ENCODE peak calls at places on chromosomes 4 and X, in five cellular contexts. One of them, this sample, is unnamed.

GRCh38 chr4:37763831-37764230 is 62.7 kb upstream of the PGM2 start:
- DNase-seq in A549: no peak
- DNase-seq in GM12878: no peak
- DNase-seq in HepG2: no peak
- DNase-seq in H1: no peak
- DNase-seq in this sample: no peak

GRCh38 chr4:121072080-121072835 is at the start of gene NDNF:
- DNase-seq in A549: no peak
- DNase-seq in GM12878: no peak
- DNase-seq in HepG2: peak; percentile 1
- DNase-seq in H1: peak; percentile 68
- DNase-seq in this sample: no peak

GRCh38 chr4:152294331-152294730 is 241.6 kb downstream of the FBXW7 start:
- DNase-seq in A549: no peak
- DNase-seq in GM12878: no peak
- DNase-seq in HepG2: no peak
- DNase-seq in H1: no peak
- DNase-seq in this sample: no peak

GRCh38 chr4:43242611-43243010 is 350.1 kb downstream of the GRXCR1 start:
- DNase-seq in A549: no peak
- DNase-seq in GM12878: no peak
- DNase-seq in HepG2: no peak
- DNase-seq in H1: no peak
- DNase-seq in this sample: no peak

GRCh38 chr4:16764622-16765021 is 133.8 kb downstream of the LDB2 start:
- DNase-seq in A549: no peak
- DNase-seq in GM12878: no peak
- DNase-seq in HepG2: peak; percentile 9
- DNase-seq in H1: peak; percentile 54
- DNase-seq in this sample: peak; percentile 8

GRCh38 chr4:13907255-13907751 is 279.8 kb upstream of the BOD1L1 start:
- DNase-seq in A549: peak; percentile 80
- DNase-seq in GM12878: no peak
- DNase-seq in HepG2: peak; percentile 47
- DNase-seq in H1: no peak
- DNase-seq in this sample: no peak

GRCh38 chrX:25004485-25005032 is 11.2 kb downstream of the ARX start:
- DNase-seq in A549: no peak
- DNase-seq in GM12878: no peak
- DNase-seq in HepG2: no peak
- DNase-seq in H1: no peak
- DNase-seq in this sample: no peak

GRCh38 chr4:38230121-38230728 is 270.0 kb downstream of the PTTG2 start:
- DNase-seq in A549: no peak
- DNase-seq in GM12878: no peak
- DNase-seq in HepG2: no peak
- DNase-seq in H1: peak; percentile 23
- DNase-seq in this sample: peak; percentile 32

GRCh38 chr4:129623233-129623632 is 527.3 kb downstream of the C4orf33 start:
- DNase-seq in A549: no peak
- DNase-seq in GM12878: no peak
- DNase-seq in HepG2: no peak
- DNase-seq in H1: no peak
- DNase-seq in this sample: no peak

GRCh38 chr4:38279077-38279476 is 318.9 kb downstream of the PTTG2 start:
- DNase-seq in A549: no peak
- DNase-seq in GM12878: no peak
- DNase-seq in HepG2: no peak
- DNase-seq in H1: no peak
- DNase-seq in this sample: no peak

GRCh38 chrX:128518508-128518907 is 466.3 kb upstream of the ACTRT1 start:
- DNase-seq in A549: no peak
- DNase-seq in GM12878: no peak
- DNase-seq in HepG2: peak; percentile 6
- DNase-seq in H1: no peak
- DNase-seq in this sample: no peak
- TF ChIP-seq KDM1A in A549: no peak
- TF ChIP-seq KDM1A in GM12878: no peak
- TF ChIP-seq KDM1A in HepG2: no peak
- TF ChIP-seq KDM1A in H1: no peak
- TF ChIP-seq KDM1A in this sample: no peak

DNA sequence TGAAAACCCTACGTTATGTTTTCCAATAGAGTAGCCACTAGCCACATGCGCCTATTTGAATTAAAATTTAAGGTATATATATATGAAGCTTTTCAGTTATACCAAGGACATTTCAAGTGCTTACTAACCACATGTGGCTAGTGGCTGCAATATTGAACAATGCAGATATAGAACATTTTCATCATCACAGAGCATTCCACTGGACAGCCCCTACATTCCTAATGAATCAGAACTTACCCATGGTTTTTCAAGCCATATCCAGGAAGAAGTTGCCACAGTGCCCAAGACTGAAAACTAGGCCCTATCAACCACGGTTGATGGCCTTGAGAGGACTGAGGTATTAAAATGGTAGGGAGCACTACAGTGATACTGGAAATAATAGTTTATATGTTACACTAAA is 29.7 kb downstream of the NEK1 start:
- DNase-seq in A549: no peak
- DNase-seq in GM12878: no peak
- DNase-seq in HepG2: no peak
- DNase-seq in H1: no peak
- DNase-seq in this sample: no peak
- TF ChIP-seq KDM1A in A549: no peak
- TF ChIP-seq KDM1A in GM12878: no peak
- TF ChIP-seq KDM1A in HepG2: no peak
- TF ChIP-seq KDM1A in H1: no peak
- TF ChIP-seq KDM1A in this sample: no peak

GRCh38 chr4:25172964-25173917 is 13.0 kb upstream of the SEPSECS start:
- DNase-seq in A549: peak; percentile 67
- DNase-seq in GM12878: no peak
- DNase-seq in HepG2: no peak
- DNase-seq in H1: no peak
- DNase-seq in this sample: peak; percentile 63
- TF ChIP-seq KDM1A in A549: no peak
- TF ChIP-seq KDM1A in GM12878: no peak
- TF ChIP-seq KDM1A in HepG2: no peak
- TF ChIP-seq KDM1A in H1: no peak
- TF ChIP-seq KDM1A in this sample: no peak

GRCh38 chr4:180304321-180304720 is 1938.9 kb upstream of the TENM3 start:
- DNase-seq in A549: no peak
- DNase-seq in GM12878: no peak
- DNase-seq in HepG2: no peak
- DNase-seq in H1: no peak
- DNase-seq in this sample: no peak
- TF ChIP-seq KDM1A in A549: no peak
- TF ChIP-seq KDM1A in GM12878: no peak
- TF ChIP-seq KDM1A in HepG2: no peak
- TF ChIP-seq KDM1A in H1: no peak
- TF ChIP-seq KDM1A in this sample: no peak

GRCh38 chr4:139647184-139647583 is 18.4 kb upstream of the MGST2 start:
- DNase-seq in A549: no peak
- DNase-seq in GM12878: no peak
- DNase-seq in HepG2: no peak
- DNase-seq in H1: no peak
- DNase-seq in this sample: no peak

GRCh38 chr4:139654516-139654915 is 11.1 kb upstream of the MGST2 start:
- DNase-seq in A549: no peak
- DNase-seq in GM12878: no peak
- DNase-seq in HepG2: no peak
- DNase-seq in H1: no peak
- DNase-seq in this sample: no peak

GRCh38 chr4:139655116-139655515 is 10.5 kb upstream of the MGST2 start:
- DNase-seq in A549: no peak
- DNase-seq in GM12878: no peak
- DNase-seq in HepG2: peak; percentile 65
- DNase-seq in H1: no peak
- DNase-seq in this sample: no peak

GRCh38 chr4:139647952-139648351 is 17.7 kb upstream of the MGST2 start:
- DNase-seq in A549: no peak
- DNase-seq in GM12878: no peak
- DNase-seq in HepG2: no peak
- DNase-seq in H1: no peak
- DNase-seq in this sample: no peak

DNA sequence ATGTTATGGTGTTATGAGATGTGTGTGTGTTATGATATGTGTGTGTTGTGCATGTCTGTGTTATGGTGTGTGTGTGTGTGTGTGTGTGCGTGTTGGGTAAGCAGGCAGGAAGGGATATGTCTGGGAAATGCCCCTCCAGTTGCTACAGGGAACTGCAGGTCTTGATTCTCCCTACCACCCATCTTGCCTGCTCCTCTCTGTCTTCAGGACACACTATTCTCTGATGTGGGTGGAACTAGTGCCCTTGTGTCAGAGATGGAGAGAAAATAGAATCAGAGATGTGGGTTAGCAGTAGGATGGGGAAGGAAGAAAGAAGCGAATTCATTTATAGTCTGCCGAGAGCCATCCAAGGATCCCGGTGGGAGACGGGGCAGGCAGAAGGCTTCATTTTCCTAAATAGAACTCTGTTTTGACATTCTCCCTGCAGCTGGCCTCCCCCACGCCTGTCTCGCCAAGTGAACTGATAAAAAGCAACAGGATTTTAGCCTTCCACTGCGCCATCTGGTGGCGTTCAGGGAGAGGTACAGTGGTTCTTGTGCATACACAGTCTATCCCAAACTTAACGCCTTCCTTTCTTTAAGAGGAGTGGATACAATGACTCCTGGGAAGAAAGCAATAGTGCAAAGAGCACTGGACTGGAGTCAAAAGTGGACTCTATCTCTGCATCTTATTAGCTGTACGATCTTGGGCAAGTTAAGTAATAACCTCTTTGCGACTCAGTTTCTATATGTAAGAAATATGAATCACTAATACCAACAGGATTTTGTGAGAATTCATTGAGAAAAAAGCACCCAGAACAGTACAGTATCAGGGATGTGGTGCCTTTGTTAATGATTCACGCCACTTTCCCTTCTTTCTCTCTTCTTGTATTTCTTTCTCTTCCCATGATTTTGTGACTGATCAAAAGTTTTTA is 14.1 kb upstream of the MGST2 start:
- DNase-seq in A549: peak; percentile 44
- DNase-seq in GM12878: no peak
- DNase-seq in HepG2: peak; percentile 56
- DNase-seq in H1: peak; percentile 79
- DNase-seq in this sample: peak; percentile 91
- TF ChIP-seq KDM1A in A549: no peak
- TF ChIP-seq KDM1A in GM12878: no peak
- TF ChIP-seq KDM1A in HepG2: no peak
- TF ChIP-seq KDM1A in H1: no peak
- TF ChIP-seq KDM1A in this sample: no peak

GRCh38 chr4:88162636-88163035 is 4.2 kb upstream of the ABCG2 start:
- DNase-seq in A549: no peak
- DNase-seq in GM12878: no peak
- DNase-seq in HepG2: peak; percentile 66
- DNase-seq in H1: no peak
- DNase-seq in this sample: no peak
- TF ChIP-seq KDM1A in A549: no peak
- TF ChIP-seq KDM1A in GM12878: no peak
- TF ChIP-seq KDM1A in HepG2: no peak
- TF ChIP-seq KDM1A in H1: no peak
- TF ChIP-seq KDM1A in this sample: no peak

GRCh38 chr4:80532674-80533333 is 197.3 kb downstream of the CFAP299 start:
- DNase-seq in A549: no peak
- DNase-seq in GM12878: no peak
- DNase-seq in HepG2: no peak
- DNase-seq in H1: no peak
- DNase-seq in this sample: no peak
- TF ChIP-seq KDM1A in A549: no peak
- TF ChIP-seq KDM1A in GM12878: no peak
- TF ChIP-seq KDM1A in HepG2: no peak
- TF ChIP-seq KDM1A in H1: no peak
- TF ChIP-seq KDM1A in this sample: no peak

GRCh38 chrX:74419861-74420193 is 1.5 kb upstream of the SLC16A2 start:
- DNase-seq in A549: no peak
- DNase-seq in GM12878: no peak
- DNase-seq in HepG2: no peak
- DNase-seq in H1: no peak
- DNase-seq in this sample: no peak

GRCh38 chrX:74422029-74422352 is 698 bp downstream of the SLC16A2 start:
- DNase-seq in A549: no peak
- DNase-seq in GM12878: no peak
- DNase-seq in HepG2: no peak
- DNase-seq in H1: no peak
- DNase-seq in this sample: no peak

GRCh38 chrX:74422576-74423288 is 1.4 kb downstream of the SLC16A2 start:
- DNase-seq in A549: no peak
- DNase-seq in GM12878: no peak
- DNase-seq in HepG2: peak; percentile 4
- DNase-seq in H1: peak; percentile 70
- DNase-seq in this sample: no peak

GRCh38 chrX:74420194-74421035 is 878 bp upstream of the SLC16A2 start:
- DNase-seq in A549: peak; percentile 60
- DNase-seq in GM12878: no peak
- DNase-seq in HepG2: no peak
- DNase-seq in H1: peak; percentile 68
- DNase-seq in this sample: no peak

DNA sequence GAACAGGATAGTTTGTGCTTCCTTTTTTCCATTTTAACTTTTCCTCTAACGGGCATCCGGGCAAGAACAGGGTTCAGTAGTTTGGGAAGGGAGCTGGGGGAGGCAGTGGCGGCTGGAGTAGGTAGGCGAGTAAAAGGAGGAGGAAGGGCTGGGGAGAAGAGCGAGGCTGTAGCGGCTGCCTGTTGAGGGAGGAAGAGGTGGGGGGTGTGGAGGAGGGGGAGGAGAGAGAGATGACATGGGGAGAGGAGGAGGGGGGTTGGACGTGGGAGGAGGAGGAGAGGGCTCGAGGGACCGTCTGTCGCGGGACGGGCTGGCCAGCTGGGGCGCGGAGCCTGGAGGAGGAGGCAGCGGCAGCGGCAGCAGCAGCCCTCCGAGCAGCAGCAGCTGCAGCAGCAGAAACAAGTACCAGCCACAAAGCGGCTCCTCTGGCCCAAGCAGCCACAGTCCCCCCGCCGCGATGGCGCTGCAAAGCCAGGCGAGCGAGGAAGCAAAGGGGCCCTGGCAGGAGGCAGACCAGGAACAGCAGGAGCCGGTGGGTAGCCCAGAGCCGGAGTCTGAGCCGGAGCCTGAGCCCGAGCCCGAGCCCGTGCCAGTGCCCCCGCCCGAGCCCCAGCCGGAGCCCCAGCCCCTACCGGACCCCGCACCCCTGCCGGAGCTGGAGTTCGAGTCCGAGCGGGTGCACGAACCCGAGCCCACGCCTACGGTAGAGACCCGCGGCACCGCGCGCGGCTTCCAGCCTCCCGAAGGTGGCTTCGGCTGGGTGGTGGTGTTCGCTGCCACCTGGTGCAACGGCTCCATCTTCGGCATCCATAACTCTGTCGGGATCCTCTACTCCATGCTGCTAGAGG is at the start of gene SLC16A2:
- DNase-seq in A549: peak; percentile 72
- DNase-seq in GM12878: no peak
- DNase-seq in HepG2: no peak
- DNase-seq in H1: peak; percentile 60
- DNase-seq in this sample: no peak
- TF ChIP-seq KDM1A in A549: no peak
- TF ChIP-seq KDM1A in GM12878: no peak
- TF ChIP-seq KDM1A in HepG2: no peak
- TF ChIP-seq KDM1A in H1: no peak
- TF ChIP-seq KDM1A in this sample: no peak